ENCODE peak calls at places on chromosomes 13 and 19, in five cellular contexts. G is adrenal gland, F is thoracic aorta, O is fibroblast of pulmonary artery, R is endothelial cell of umbilical vein. C is an unnamed sample.

GRCh38 chr13:35283856-35284255 is 192.6 kb downstream of the MAB21L1 start:
- DNase-seq in O (peak), R (peak), G (no peak), F (no peak), C (peak)

GRCh38 chr19:55406869-55407624 is 541 bp downstream of the UBE2S start:
- DNase-seq in R (peak), G (peak), O (peak), F (no peak), C (peak)

GRCh38 chr19:9835507-9835949 is 410 bp downstream of the PIN1 start:
- DNase-seq in O (no peak), G (no peak), R (no peak), F (no peak), C (no peak)

GRCh38 chr13:50485979-50486935 is 357.2 kb downstream of the DLEU7 start:
- DNase-seq in G (no peak), O (peak), F (no peak), R (no peak), C (no peak)

GRCh38 chr19:30733826-30734550 is 361.8 kb downstream of the ZNF536 start:
- DNase-seq in G (no peak), R (no peak), O (no peak), F (no peak), C (no peak)

GRCh38 chr19:20662421-20663105 is 1.2 kb upstream of the ZNF626 start:
- DNase-seq in G (no peak), F (no peak), O (no peak), R (no peak), C (no peak)

GRCh38 chr13:109795021-109795420 is 8.6 kb upstream of the IRS2 start:
- DNase-seq in R (no peak), G (no peak), O (no peak), F (no peak), C (no peak)

GRCh38 chr19:47319923-47320871 is 10.5 kb downstream of the C5AR1 start:
- DNase-seq in F (no peak), O (no peak), R (no peak), G (no peak), C (no peak)

GRCh38 chr13:108342369-108343289 is 73.1 kb downstream of the TNFSF13B start:
- DNase-seq in F (no peak), O (peak), R (peak), G (no peak), C (no peak)

GRCh38 chr19:45405435-45406164 is 731 bp upstream of the PPP1R13L start:
- DNase-seq in R (peak), O (peak), G (peak), F (peak), C (peak)

GRCh38 chr19:16946951-16947940 is 58.4 kb downstream of the F2RL3 start:
- DNase-seq in G (no peak), O (no peak), F (no peak), R (no peak), C (no peak)

GRCh38 chr13:23703241-23703640 is 133.0 kb downstream of the TNFRSF19 start:
- DNase-seq in G (no peak), R (peak), O (peak), F (no peak), C (peak)

GRCh38 chr19:34232566-34233481 is 21.5 kb upstream of the GARRE1 start:
- DNase-seq in O (peak), F (no peak), G (peak), R (peak), C (peak)

GRCh38 chr13:99087954-99088491 is 110.2 kb upstream of the DOCK9 start:
- DNase-seq in R (no peak), G (no peak), F (no peak), O (no peak), C (no peak)

GRCh38 chr13:113783966-113784644 is 25.1 kb downstream of the TMEM255B start:
- DNase-seq in O (no peak), F (no peak), G (no peak), R (no peak), C (no peak)

GRCh38 chr13:26964278-26965057 is 203.9 kb upstream of the GPR12 start:
- DNase-seq in O (peak), G (no peak), F (no peak), R (no peak), C (peak)

GRCh38 chr19:33235269-33235995 is 9.8 kb upstream of the SLC7A10 start:
- DNase-seq in G (peak), R (peak), O (peak), F (peak), C (peak)

GRCh38 chr19:2199215-2199614 is 35.5 kb downstream of the DOT1L start:
- DNase-seq in F (no peak), O (no peak), R (no peak), G (no peak), C (no peak)

GRCh38 chr13:79626924-79627323 is 146.0 kb downstream of the NDFIP2 start:
- DNase-seq in G (no peak), R (no peak), F (no peak), O (no peak), C (no peak)

GRCh38 chr19:2361259-2362038 is 1.4 kb downstream of the TMPRSS9 start:
- DNase-seq in F (no peak), O (no peak), R (no peak), G (no peak), C (no peak)

GRCh38 chr13:49020940-49021548 is 45.3 kb downstream of the FNDC3A start:
- DNase-seq in O (peak), G (no peak), F (no peak), R (no peak), C (no peak)

GRCh38 chr13:60356970-60357369 is 40.0 kb upstream of the TDRD3 start:
- DNase-seq in F (no peak), G (no peak), O (no peak), R (no peak), C (no peak)

GRCh38 chr19:57099199-57099661 is 20.6 kb upstream of the USP29 start:
- DNase-seq in R (no peak), O (peak), F (no peak), G (peak), C (peak)

GRCh38 chr19:43430142-43430710 is 15.5 kb downstream of the TEX101 start:
- DNase-seq in R (no peak), G (no peak), O (no peak), F (no peak), C (peak)

GRCh38 chr13:112063309-112063626 is 3.7 kb upstream of the SOX1 start:
- DNase-seq in F (no peak), R (no peak), G (no peak), O (no peak), C (no peak)

GRCh38 chr19:52535831-52536800 is 8.6 kb downstream of the ZNF808 start:
- DNase-seq in G (peak), R (peak), O (peak), F (peak), C (no peak)

GRCh38 chr19:16309653-16310052 is 15.0 kb upstream of the KLF2 start:
- DNase-seq in O (no peak), F (no peak), G (no peak), R (peak), C (no peak)

GRCh38 chr19:23070353-23070781 is 46.5 kb upstream of the ZNF730 start:
- DNase-seq in G (peak), F (no peak), R (no peak), O (peak), C (no peak)
- TF ChIP-seq CTCF in G (peak), F (peak), R (peak), O (peak), C (no peak)

GRCh38 chr19:14363203-14364097 is 17.8 kb upstream of the ADGRE5 start:
- DNase-seq in O (peak), G (peak), F (peak), R (peak), C (peak)

GRCh38 chr19:14367016-14367415 is 14.2 kb upstream of the ADGRE5 start:
- DNase-seq in R (no peak), O (no peak), G (no peak), F (no peak), C (no peak)

GRCh38 chr19:14366529-14366928 is 14.7 kb upstream of the ADGRE5 start:
- DNase-seq in F (peak), G (peak), R (peak), O (peak), C (peak)

DNA sequence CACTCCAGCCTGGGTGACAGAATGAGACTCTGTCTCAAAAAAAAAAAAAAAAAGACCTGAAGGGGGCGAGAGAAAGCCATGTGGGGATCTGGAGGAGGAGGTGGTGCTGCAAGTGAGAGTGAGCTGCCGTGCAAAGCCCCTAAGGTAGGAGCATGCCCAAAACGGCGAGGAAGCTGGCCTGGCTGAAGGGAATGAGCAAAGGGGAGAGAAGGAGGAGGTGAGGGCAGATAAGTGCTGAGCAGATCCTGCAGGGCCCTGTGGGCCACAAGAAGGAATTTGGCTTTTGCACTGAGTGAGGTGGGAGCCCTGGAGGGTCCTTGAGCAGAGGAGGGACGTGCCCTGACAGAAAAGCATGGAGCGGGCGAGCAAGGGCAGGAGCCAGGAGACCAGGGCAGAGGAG is 19.4 kb upstream of the ADGRE5 start:
- DNase-seq in G (no peak), R (no peak), F (no peak), O (peak), C (no peak)
- TF ChIP-seq CTCF in G (no peak), R (no peak), F (no peak), O (peak), C (no peak)

DNA sequence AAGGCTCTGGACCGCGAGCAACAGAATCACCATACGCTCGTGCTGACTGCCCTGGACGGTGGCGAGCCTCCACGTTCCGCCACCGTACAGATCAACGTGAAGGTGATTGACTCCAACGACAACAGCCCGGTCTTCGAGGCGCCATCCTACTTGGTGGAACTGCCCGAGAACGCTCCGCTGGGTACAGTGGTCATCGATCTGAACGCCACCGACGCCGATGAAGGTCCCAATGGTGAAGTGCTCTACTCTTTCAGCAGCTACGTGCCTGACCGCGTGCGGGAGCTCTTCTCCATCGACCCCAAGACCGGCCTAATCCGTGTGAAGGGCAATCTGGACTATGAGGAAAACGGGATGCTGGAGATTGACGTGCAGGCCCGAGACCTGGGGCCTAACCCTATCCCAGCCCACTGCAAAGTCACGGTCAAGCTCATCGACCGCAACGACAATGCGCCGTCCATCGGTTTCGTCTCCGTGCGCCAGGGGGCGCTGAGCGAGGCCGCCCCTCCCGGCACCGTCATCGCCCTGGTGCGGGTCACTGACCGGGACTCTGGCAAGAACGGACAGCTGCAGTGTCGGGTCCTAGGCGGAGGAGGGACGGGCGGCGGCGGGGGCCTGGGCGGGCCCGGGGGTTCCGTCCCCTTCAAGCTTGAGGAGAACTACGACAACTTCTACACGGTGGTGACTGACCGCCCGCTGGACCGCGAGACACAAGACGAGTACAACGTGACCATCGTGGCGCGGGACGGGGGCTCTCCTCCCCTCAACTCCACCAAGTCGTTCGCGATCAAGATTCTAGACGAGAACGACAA is 1.8 kb downstream of the PCDH17 start:
- DNase-seq in O (peak), F (no peak), R (peak), G (peak), C (no peak)
- TF ChIP-seq CTCF in O (peak), F (no peak), R (peak), G (peak), C (no peak)

GRCh38 chr13:44686478-44687071 is 110.4 kb upstream of the TSC22D1 start:
- DNase-seq in O (no peak), R (no peak), G (no peak), F (no peak), C (no peak)
- TF ChIP-seq CTCF in O (no peak), R (no peak), G (no peak), F (no peak), C (no peak)

GRCh38 chr13:61880576-61881283 is 465.1 kb upstream of the PCDH20 start:
- DNase-seq in G (no peak), R (peak), F (no peak), O (peak), C (no peak)
- TF ChIP-seq CTCF in G (peak), R (peak), F (no peak), O (peak), C (no peak)

GRCh38 chr19:58519087-58519354 is 589 bp downstream of the ZBTB45 start:
- DNase-seq in O (peak), F (no peak), R (peak), G (peak), C (peak)

GRCh38 chr19:58518261-58519086 is 1.1 kb downstream of the ZBTB45 start:
- DNase-seq in G (no peak), F (no peak), R (no peak), O (no peak), C (peak)

GRCh38 chr19:58522709-58523108 is 3.1 kb upstream of the ZBTB45 start:
- DNase-seq in F (no peak), R (no peak), G (no peak), O (no peak), C (no peak)

GRCh38 chr19:58519355-58520256 is at the start of gene ZBTB45:
- DNase-seq in F (peak), R (peak), O (peak), G (peak), C (peak)

GRCh38 chr19:58520257-58520599 is 618 bp upstream of the ZBTB45 start:
- DNase-seq in F (no peak), R (no peak), O (no peak), G (no peak), C (no peak)
- TF ChIP-seq CTCF in F (no peak), R (no peak), O (no peak), G (no peak), C (no peak)

DNA sequence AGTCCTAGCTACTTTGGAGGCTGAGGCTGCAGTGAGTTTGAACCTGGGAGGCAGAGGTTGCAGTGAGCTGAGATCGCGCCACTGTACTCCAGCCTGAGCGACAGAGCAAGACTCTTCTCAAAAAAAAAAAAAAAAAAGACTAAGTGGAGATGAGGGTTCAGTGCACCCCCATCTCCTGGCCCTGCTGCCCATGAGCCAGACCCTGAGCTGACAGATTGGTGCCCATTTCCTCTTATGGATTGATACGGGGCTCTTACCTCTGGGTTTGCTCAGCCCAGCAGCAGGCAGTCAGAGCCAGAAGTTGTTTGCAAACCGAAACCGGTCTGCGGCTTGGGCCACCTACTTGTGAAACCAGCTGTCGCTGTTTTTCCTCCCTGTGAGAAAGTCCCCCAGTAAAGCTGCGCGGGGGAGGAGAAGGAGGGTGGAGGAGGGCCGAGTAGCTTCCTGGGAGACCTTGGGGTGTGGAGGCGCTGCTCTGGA is 36.9 kb downstream of the ARRDC2 start:
- DNase-seq in G (peak), F (no peak), O (peak), R (no peak), C (peak)
- TF ChIP-seq CTCF in G (no peak), F (no peak), O (no peak), R (no peak), C (no peak)

GRCh38 chr19:37982655-37983054 is 75.6 kb downstream of the SIPA1L3 start:
- DNase-seq in R (no peak), F (no peak), O (no peak), G (no peak), C (no peak)
- TF ChIP-seq CTCF in R (no peak), F (no peak), O (no peak), G (no peak), C (no peak)

GRCh38 chr19:35269425-35270117 is 809 bp downstream of the USF2 start:
- DNase-seq in R (peak), O (peak), G (peak), F (no peak), C (peak)
- TF ChIP-seq CTCF in R (peak), O (peak), G (peak), F (peak), C (peak)

GRCh38 chr13:110925023-110925608 is 10.2 kb upstream of the ANKRD10 start:
- DNase-seq in G (no peak), F (no peak), R (no peak), O (peak), C (no peak)
- TF ChIP-seq CTCF in G (no peak), F (no peak), R (no peak), O (peak), C (no peak)